ENCODE peak calls at places on chromosomes 4 and X, in nine cellular contexts. One of them, this sample, is unnamed.

GRCh38 chrX:13428055-13428786 is 108.4 kb upstream of the ATXN3L start:
- DNase-seq in stimulated activated CD4-positive, alpha-beta T cell treated with anti-CD3 and anti-CD28 coated beads, TNF-alpha, amount 100 ng/mL, for 1 hour: no peak
- DNase-seq in uterus: no peak
- DNase-seq in SW480: no peak
- DNase-seq in T1000: no peak
- DNase-seq in activated CD4-positive, alpha-beta T cell treated with anti-CD3 and anti-CD28 coated beads, Interleukin-2, amount 10 ng/mL, durations not matched to agents 7 days and 5 days: no peak
- DNase-seq in fibroblast of pulmonary artery: peak; percentile 71
- DNase-seq in Caki2: peak; percentile 88
- DNase-seq in activated T-cell treated with anti-CD3 and anti-CD28 coated beads, Interleukin-2, amount 50 U/mL, for 48 hours: peak; percentile 32
- DNase-seq in this sample: no peak

GRCh38 chrX:139079789-139080188 is 368.3 kb upstream of the FGF13 start:
- DNase-seq in T1000: no peak
- DNase-seq in Caki2: no peak
- DNase-seq in stimulated activated CD4-positive, alpha-beta T cell treated with anti-CD3 and anti-CD28 coated beads, TNF-alpha, amount 100 ng/mL, for 1 hour: no peak
- DNase-seq in activated CD4-positive, alpha-beta T cell treated with anti-CD3 and anti-CD28 coated beads, Interleukin-2, amount 10 ng/mL, durations not matched to agents 7 days and 5 days: no peak
- DNase-seq in SW480: no peak
- DNase-seq in activated T-cell treated with anti-CD3 and anti-CD28 coated beads, Interleukin-2, amount 50 U/mL, for 48 hours: no peak
- DNase-seq in uterus: no peak
- DNase-seq in fibroblast of pulmonary artery: no peak
- DNase-seq in this sample: no peak

GRCh38 chrX:51336584-51336983 is 4.0 kb downstream of the NUDT10 start:
- DNase-seq in stimulated activated CD4-positive, alpha-beta T cell treated with anti-CD3 and anti-CD28 coated beads, TNF-alpha, amount 100 ng/mL, for 1 hour: no peak
- DNase-seq in activated CD4-positive, alpha-beta T cell treated with anti-CD3 and anti-CD28 coated beads, Interleukin-2, amount 10 ng/mL, durations not matched to agents 7 days and 5 days: peak; percentile 33
- DNase-seq in fibroblast of pulmonary artery: peak; percentile 50
- DNase-seq in Caki2: peak; percentile 19
- DNase-seq in uterus: peak; percentile 27
- DNase-seq in T1000: no peak
- DNase-seq in activated T-cell treated with anti-CD3 and anti-CD28 coated beads, Interleukin-2, amount 50 U/mL, for 48 hours: peak; percentile 18
- DNase-seq in SW480: peak; percentile 56
- DNase-seq in this sample: peak; percentile 25

GRCh38 chr4:33323393-33323792 is 2603.2 kb downstream of the PCDH7 start:
- DNase-seq in SW480: no peak
- DNase-seq in activated CD4-positive, alpha-beta T cell treated with anti-CD3 and anti-CD28 coated beads, Interleukin-2, amount 10 ng/mL, durations not matched to agents 7 days and 5 days: no peak
- DNase-seq in activated T-cell treated with anti-CD3 and anti-CD28 coated beads, Interleukin-2, amount 50 U/mL, for 48 hours: no peak
- DNase-seq in fibroblast of pulmonary artery: no peak
- DNase-seq in stimulated activated CD4-positive, alpha-beta T cell treated with anti-CD3 and anti-CD28 coated beads, TNF-alpha, amount 100 ng/mL, for 1 hour: no peak
- DNase-seq in uterus: no peak
- DNase-seq in T1000: no peak
- DNase-seq in Caki2: no peak
- DNase-seq in this sample: no peak

GRCh38 chr4:152325831-152326230 is 210.1 kb downstream of the FBXW7 start:
- DNase-seq in T1000: no peak
- DNase-seq in uterus: no peak
- DNase-seq in activated CD4-positive, alpha-beta T cell treated with anti-CD3 and anti-CD28 coated beads, Interleukin-2, amount 10 ng/mL, durations not matched to agents 7 days and 5 days: no peak
- DNase-seq in stimulated activated CD4-positive, alpha-beta T cell treated with anti-CD3 and anti-CD28 coated beads, TNF-alpha, amount 100 ng/mL, for 1 hour: no peak
- DNase-seq in fibroblast of pulmonary artery: no peak
- DNase-seq in activated T-cell treated with anti-CD3 and anti-CD28 coated beads, Interleukin-2, amount 50 U/mL, for 48 hours: no peak
- DNase-seq in Caki2: no peak
- DNase-seq in SW480: no peak
- DNase-seq in this sample: no peak

GRCh38 chr4:116668190-116668589 is 417.2 kb downstream of the TRAM1L1 start:
- DNase-seq in T1000: no peak
- DNase-seq in activated T-cell treated with anti-CD3 and anti-CD28 coated beads, Interleukin-2, amount 50 U/mL, for 48 hours: no peak
- DNase-seq in activated CD4-positive, alpha-beta T cell treated with anti-CD3 and anti-CD28 coated beads, Interleukin-2, amount 10 ng/mL, durations not matched to agents 7 days and 5 days: no peak
- DNase-seq in fibroblast of pulmonary artery: no peak
- DNase-seq in SW480: no peak
- DNase-seq in Caki2: no peak
- DNase-seq in stimulated activated CD4-positive, alpha-beta T cell treated with anti-CD3 and anti-CD28 coated beads, TNF-alpha, amount 100 ng/mL, for 1 hour: no peak
- DNase-seq in uterus: no peak
- DNase-seq in this sample: no peak

GRCh38 chrX:77446029-77446585 is 1.1 kb upstream of the FGF16 start:
- DNase-seq in activated T-cell treated with anti-CD3 and anti-CD28 coated beads, Interleukin-2, amount 50 U/mL, for 48 hours: peak; percentile 46
- DNase-seq in uterus: peak; percentile 17
- DNase-seq in stimulated activated CD4-positive, alpha-beta T cell treated with anti-CD3 and anti-CD28 coated beads, TNF-alpha, amount 100 ng/mL, for 1 hour: no peak
- DNase-seq in activated CD4-positive, alpha-beta T cell treated with anti-CD3 and anti-CD28 coated beads, Interleukin-2, amount 10 ng/mL, durations not matched to agents 7 days and 5 days: no peak
- DNase-seq in fibroblast of pulmonary artery: no peak
- DNase-seq in Caki2: no peak
- DNase-seq in SW480: no peak
- DNase-seq in T1000: no peak
- DNase-seq in this sample: no peak

GRCh38 chr4:41256740-41257256 is at the start of gene UCHL1:
- DNase-seq in activated CD4-positive, alpha-beta T cell treated with anti-CD3 and anti-CD28 coated beads, Interleukin-2, amount 10 ng/mL, durations not matched to agents 7 days and 5 days: no peak
- DNase-seq in fibroblast of pulmonary artery: peak; percentile 85
- DNase-seq in SW480: no peak
- DNase-seq in Caki2: peak; percentile 90
- DNase-seq in stimulated activated CD4-positive, alpha-beta T cell treated with anti-CD3 and anti-CD28 coated beads, TNF-alpha, amount 100 ng/mL, for 1 hour: no peak
- DNase-seq in T1000: no peak
- DNase-seq in activated T-cell treated with anti-CD3 and anti-CD28 coated beads, Interleukin-2, amount 50 U/mL, for 48 hours: peak; percentile 45
- DNase-seq in uterus: no peak
- DNase-seq in this sample: no peak

GRCh38 chr4:186936496-186937375 is 213.1 kb upstream of the FAT1 start:
- DNase-seq in uterus: no peak
- DNase-seq in Caki2: peak; percentile 86
- DNase-seq in T1000: no peak
- DNase-seq in activated T-cell treated with anti-CD3 and anti-CD28 coated beads, Interleukin-2, amount 50 U/mL, for 48 hours: no peak
- DNase-seq in fibroblast of pulmonary artery: peak; percentile 88
- DNase-seq in SW480: peak; percentile 91
- DNase-seq in stimulated activated CD4-positive, alpha-beta T cell treated with anti-CD3 and anti-CD28 coated beads, TNF-alpha, amount 100 ng/mL, for 1 hour: no peak
- DNase-seq in activated CD4-positive, alpha-beta T cell treated with anti-CD3 and anti-CD28 coated beads, Interleukin-2, amount 10 ng/mL, durations not matched to agents 7 days and 5 days: no peak
- DNase-seq in this sample: no peak

GRCh38 chr4:115272185-115272584 is 158.8 kb upstream of the NDST4 start:
- DNase-seq in uterus: no peak
- DNase-seq in stimulated activated CD4-positive, alpha-beta T cell treated with anti-CD3 and anti-CD28 coated beads, TNF-alpha, amount 100 ng/mL, for 1 hour: no peak
- DNase-seq in activated T-cell treated with anti-CD3 and anti-CD28 coated beads, Interleukin-2, amount 50 U/mL, for 48 hours: no peak
- DNase-seq in SW480: no peak
- DNase-seq in fibroblast of pulmonary artery: no peak
- DNase-seq in Caki2: no peak
- DNase-seq in T1000: no peak
- DNase-seq in activated CD4-positive, alpha-beta T cell treated with anti-CD3 and anti-CD28 coated beads, Interleukin-2, amount 10 ng/mL, durations not matched to agents 7 days and 5 days: no peak
- DNase-seq in this sample: no peak

GRCh38 chr4:176444741-176445140 is 125.0 kb downstream of the SPCS3 start:
- DNase-seq in T1000: no peak
- DNase-seq in fibroblast of pulmonary artery: peak; percentile 72
- DNase-seq in Caki2: no peak
- DNase-seq in SW480: no peak
- DNase-seq in uterus: no peak
- DNase-seq in activated T-cell treated with anti-CD3 and anti-CD28 coated beads, Interleukin-2, amount 50 U/mL, for 48 hours: no peak
- DNase-seq in stimulated activated CD4-positive, alpha-beta T cell treated with anti-CD3 and anti-CD28 coated beads, TNF-alpha, amount 100 ng/mL, for 1 hour: no peak
- DNase-seq in activated CD4-positive, alpha-beta T cell treated with anti-CD3 and anti-CD28 coated beads, Interleukin-2, amount 10 ng/mL, durations not matched to agents 7 days and 5 days: no peak
- DNase-seq in this sample: no peak

GRCh38 chr4:184163813-184164212 is 53.9 kb downstream of the ENPP6 start:
- DNase-seq in SW480: peak; percentile 44
- DNase-seq in T1000: no peak
- DNase-seq in uterus: no peak
- DNase-seq in Caki2: peak; percentile 7
- DNase-seq in fibroblast of pulmonary artery: peak; percentile 34
- DNase-seq in activated CD4-positive, alpha-beta T cell treated with anti-CD3 and anti-CD28 coated beads, Interleukin-2, amount 10 ng/mL, durations not matched to agents 7 days and 5 days: no peak
- DNase-seq in activated T-cell treated with anti-CD3 and anti-CD28 coated beads, Interleukin-2, amount 50 U/mL, for 48 hours: peak; percentile 48
- DNase-seq in stimulated activated CD4-positive, alpha-beta T cell treated with anti-CD3 and anti-CD28 coated beads, TNF-alpha, amount 100 ng/mL, for 1 hour: no peak
- DNase-seq in this sample: peak; percentile 27

GRCh38 chr4:16508968-16509367 is 282.7 kb upstream of the TAPT1 start:
- DNase-seq in activated CD4-positive, alpha-beta T cell treated with anti-CD3 and anti-CD28 coated beads, Interleukin-2, amount 10 ng/mL, durations not matched to agents 7 days and 5 days: no peak
- DNase-seq in SW480: no peak
- DNase-seq in stimulated activated CD4-positive, alpha-beta T cell treated with anti-CD3 and anti-CD28 coated beads, TNF-alpha, amount 100 ng/mL, for 1 hour: no peak
- DNase-seq in Caki2: no peak
- DNase-seq in uterus: no peak
- DNase-seq in fibroblast of pulmonary artery: no peak
- DNase-seq in activated T-cell treated with anti-CD3 and anti-CD28 coated beads, Interleukin-2, amount 50 U/mL, for 48 hours: no peak
- DNase-seq in T1000: no peak
- DNase-seq in this sample: no peak

GRCh38 chr4:76504613-76505465 is 69.8 kb downstream of the SHROOM3 start:
- DNase-seq in SW480: peak; percentile 39
- DNase-seq in activated CD4-positive, alpha-beta T cell treated with anti-CD3 and anti-CD28 coated beads, Interleukin-2, amount 10 ng/mL, durations not matched to agents 7 days and 5 days: peak; percentile 31
- DNase-seq in T1000: no peak
- DNase-seq in fibroblast of pulmonary artery: peak; percentile 79
- DNase-seq in activated T-cell treated with anti-CD3 and anti-CD28 coated beads, Interleukin-2, amount 50 U/mL, for 48 hours: no peak
- DNase-seq in Caki2: peak; percentile 35
- DNase-seq in uterus: no peak
- DNase-seq in stimulated activated CD4-positive, alpha-beta T cell treated with anti-CD3 and anti-CD28 coated beads, TNF-alpha, amount 100 ng/mL, for 1 hour: no peak
- DNase-seq in this sample: peak; percentile 59

GRCh38 chr4:180449395-180449956 is 1793.7 kb upstream of the TENM3 start:
- DNase-seq in uterus: no peak
- DNase-seq in stimulated activated CD4-positive, alpha-beta T cell treated with anti-CD3 and anti-CD28 coated beads, TNF-alpha, amount 100 ng/mL, for 1 hour: no peak
- DNase-seq in Caki2: peak; percentile 43
- DNase-seq in SW480: peak; percentile 18
- DNase-seq in activated CD4-positive, alpha-beta T cell treated with anti-CD3 and anti-CD28 coated beads, Interleukin-2, amount 10 ng/mL, durations not matched to agents 7 days and 5 days: no peak
- DNase-seq in activated T-cell treated with anti-CD3 and anti-CD28 coated beads, Interleukin-2, amount 50 U/mL, for 48 hours: no peak
- DNase-seq in T1000: no peak
- DNase-seq in fibroblast of pulmonary artery: peak; percentile 27
- DNase-seq in this sample: peak; percentile 37

GRCh38 chrX:153768311-153769157 is 4.5 kb downstream of the PLXNB3 start:
- DNase-seq in Caki2: no peak
- DNase-seq in fibroblast of pulmonary artery: no peak
- DNase-seq in activated CD4-positive, alpha-beta T cell treated with anti-CD3 and anti-CD28 coated beads, Interleukin-2, amount 10 ng/mL, durations not matched to agents 7 days and 5 days: no peak
- DNase-seq in SW480: no peak
- DNase-seq in uterus: no peak
- DNase-seq in stimulated activated CD4-positive, alpha-beta T cell treated with anti-CD3 and anti-CD28 coated beads, TNF-alpha, amount 100 ng/mL, for 1 hour: no peak
- DNase-seq in activated T-cell treated with anti-CD3 and anti-CD28 coated beads, Interleukin-2, amount 50 U/mL, for 48 hours: peak; percentile 20
- DNase-seq in T1000: no peak
- DNase-seq in this sample: peak; percentile 25